ENCODE peak calls at places on chromosome 14, in four cellular contexts. One of them, this sample, is unnamed.

GRCh38 chr14:91374287-91374880 is 43.2 kb downstream of the CCDC88C start:
- DNase-seq in tibial nerve: no peak
- DNase-seq in upper lobe of left lung: no peak
- DNase-seq in sigmoid colon: no peak
- DNase-seq in this sample: no peak

GRCh38 chr14:52314521-52315354 is 626 bp downstream of the PTGER2 start:
- DNase-seq in tibial nerve: no peak
- DNase-seq in upper lobe of left lung: peak; percentile 90
- DNase-seq in sigmoid colon: no peak
- DNase-seq in this sample: peak; percentile 63

GRCh38 chr14:67532998-67533753 is at the start of gene PLEKHH1:
- DNase-seq in tibial nerve: peak; percentile 28
- DNase-seq in upper lobe of left lung: peak; percentile 91
- DNase-seq in sigmoid colon: peak; percentile 89
- DNase-seq in this sample: peak; percentile 91

GRCh38 chr14:68268197-68268596 is 448.6 kb downstream of the RAD51B start:
- DNase-seq in tibial nerve: no peak
- DNase-seq in upper lobe of left lung: no peak
- DNase-seq in sigmoid colon: no peak
- DNase-seq in this sample: peak; percentile 72

GRCh38 chr14:29752221-29752923 is 175.3 kb downstream of the PRKD1 start:
- DNase-seq in tibial nerve: no peak
- DNase-seq in upper lobe of left lung: no peak
- DNase-seq in sigmoid colon: no peak
- DNase-seq in this sample: no peak

GRCh38 chr14:64549805-64550538 is at the start of gene PPP1R36:
- DNase-seq in tibial nerve: no peak
- DNase-seq in upper lobe of left lung: peak; percentile 93
- DNase-seq in sigmoid colon: peak; percentile 70
- DNase-seq in this sample: peak; percentile 86

GRCh38 chr14:87108726-87109125 is 884.3 kb downstream of the GALC start:
- DNase-seq in tibial nerve: no peak
- DNase-seq in upper lobe of left lung: no peak
- DNase-seq in sigmoid colon: no peak
- DNase-seq in this sample: no peak

GRCh38 chr14:36524874-36525745 is 5.1 kb upstream of the NKX2-1 start:
- DNase-seq in tibial nerve: no peak
- DNase-seq in upper lobe of left lung: peak; percentile 93
- DNase-seq in sigmoid colon: no peak
- DNase-seq in this sample: no peak

GRCh38 chr14:69370061-69370460 is 28.0 kb downstream of the ERH start:
- DNase-seq in tibial nerve: no peak
- DNase-seq in upper lobe of left lung: no peak
- DNase-seq in sigmoid colon: no peak
- DNase-seq in this sample: no peak

GRCh38 chr14:100712490-100712889 is 14.2 kb upstream of the DLK1 start:
- DNase-seq in tibial nerve: no peak
- DNase-seq in upper lobe of left lung: no peak
- DNase-seq in sigmoid colon: no peak
- DNase-seq in this sample: no peak

GRCh38 chr14:22887260-22887989 is 4.4 kb downstream of the REM2 start:
- DNase-seq in tibial nerve: no peak
- DNase-seq in upper lobe of left lung: no peak
- DNase-seq in sigmoid colon: peak; percentile 80
- DNase-seq in this sample: peak; percentile 60

GRCh38 chr14:74977164-74977900 is 21.9 kb upstream of the PGF start:
- DNase-seq in tibial nerve: no peak
- DNase-seq in upper lobe of left lung: no peak
- DNase-seq in sigmoid colon: no peak
- DNase-seq in this sample: no peak

GRCh38 chr14:94009767-94010166 is 12.7 kb downstream of the CCDC197 start:
- DNase-seq in tibial nerve: no peak
- DNase-seq in upper lobe of left lung: no peak
- DNase-seq in sigmoid colon: no peak
- DNase-seq in this sample: no peak

GRCh38 chr14:41549821-41550597 is 56.7 kb upstream of the LRFN5 start:
- DNase-seq in tibial nerve: no peak
- DNase-seq in upper lobe of left lung: no peak
- DNase-seq in sigmoid colon: no peak
- DNase-seq in this sample: no peak

GRCh38 chr14:24852312-24853060 is 197.5 kb downstream of the STXBP6 start:
- DNase-seq in tibial nerve: no peak
- DNase-seq in upper lobe of left lung: no peak
- DNase-seq in sigmoid colon: no peak
- DNase-seq in this sample: no peak

GRCh38 chr14:97198813-97199212 is 401.6 kb downstream of the VRK1 start:
- DNase-seq in tibial nerve: no peak
- DNase-seq in upper lobe of left lung: no peak
- DNase-seq in sigmoid colon: no peak
- DNase-seq in this sample: no peak

GRCh38 chr14:103483600-103483999 is 39.0 kb downstream of the CKB start:
- DNase-seq in tibial nerve: no peak
- DNase-seq in upper lobe of left lung: no peak
- DNase-seq in sigmoid colon: no peak
- DNase-seq in this sample: no peak

GRCh38 chr14:61489932-61490331 is 168.6 kb downstream of the PRKCH start:
- DNase-seq in tibial nerve: no peak
- DNase-seq in upper lobe of left lung: no peak
- DNase-seq in sigmoid colon: peak; percentile 74
- DNase-seq in this sample: no peak
- H3K4me1 ChIP-seq in tibial nerve: peaks cover 23% of the 10 kb centered on the region
- H3K4me1 ChIP-seq in upper lobe of left lung: peaks cover 25% of the 10 kb centered on the region
- H3K4me1 ChIP-seq in sigmoid colon: no peaks in the 10 kb centered on the region
- H3K4me1 ChIP-seq in this sample: no peaks in the 10 kb centered on the region

DNA sequence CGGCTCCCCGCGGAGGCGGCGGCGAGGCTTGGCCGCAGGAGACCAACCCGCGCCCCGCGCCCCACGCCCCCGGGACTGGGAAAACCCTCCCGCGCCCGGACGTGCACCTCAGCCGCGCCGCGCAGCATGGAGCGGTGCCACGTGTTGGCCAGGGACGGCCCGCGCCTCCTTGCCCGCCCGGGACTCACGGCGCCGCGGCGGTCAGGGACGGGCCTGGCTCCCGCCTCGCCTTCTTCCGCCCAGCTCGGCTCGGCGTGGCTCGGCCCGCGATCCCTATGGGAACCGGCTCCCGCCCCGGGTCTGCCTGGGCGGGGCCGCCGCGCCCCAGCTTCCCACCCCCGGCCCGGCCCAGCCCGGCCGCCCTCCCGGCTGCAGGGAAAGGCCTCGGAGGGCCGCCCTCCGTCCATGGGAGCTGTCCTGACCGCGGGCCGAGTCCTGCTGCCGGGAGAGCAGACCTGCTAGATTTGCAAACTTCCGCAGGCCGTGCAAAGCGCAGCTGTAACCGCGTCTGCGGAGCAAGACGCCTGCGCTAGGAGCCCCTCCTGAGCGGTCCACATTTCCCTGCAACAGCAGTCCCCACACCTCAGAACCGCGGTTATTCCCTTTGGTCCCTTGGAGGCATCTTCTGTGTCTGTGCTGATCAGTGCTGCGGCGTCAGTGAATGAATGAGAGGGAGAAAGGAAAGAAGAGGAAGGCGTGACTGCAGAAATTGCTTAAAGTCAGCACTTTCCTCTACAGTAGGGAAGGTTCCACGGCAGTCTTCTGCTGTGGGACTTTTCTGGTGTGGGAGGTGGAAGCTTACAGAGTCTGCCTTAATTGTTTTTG is at the start of gene CDKL1:
- DNase-seq in tibial nerve: no peak
- DNase-seq in upper lobe of left lung: peak; percentile 94
- DNase-seq in sigmoid colon: peak; percentile 80
- DNase-seq in this sample: peak; percentile 34
- TF ChIP-seq POLR2A in tibial nerve: no peak
- TF ChIP-seq POLR2A in upper lobe of left lung: peak; percentile 40
- TF ChIP-seq POLR2A in sigmoid colon: no peak
- TF ChIP-seq POLR2A in this sample: no peak

DNA sequence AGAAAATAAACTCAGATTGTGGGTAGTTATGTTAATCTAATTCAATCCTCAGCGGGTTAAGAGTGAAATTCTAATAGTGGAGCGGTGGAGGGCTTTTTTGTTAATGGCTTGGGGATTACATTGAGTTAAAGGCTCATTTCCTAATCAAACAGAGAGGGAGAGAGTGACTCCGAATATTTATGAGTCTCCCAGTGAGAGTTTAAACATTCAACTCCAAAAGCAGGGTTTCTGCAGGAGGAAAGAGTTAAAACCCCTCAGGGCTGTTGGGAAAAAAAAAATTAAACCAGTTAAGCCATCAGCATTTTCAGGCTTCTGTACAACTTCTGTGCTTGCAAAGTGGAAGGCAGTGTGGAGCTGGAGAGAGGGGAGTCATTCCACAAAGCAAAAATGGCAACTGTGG is 62.1 kb upstream of the ESRRB start:
- DNase-seq in tibial nerve: no peak
- DNase-seq in upper lobe of left lung: no peak
- DNase-seq in sigmoid colon: peak; percentile 10
- DNase-seq in this sample: no peak
- H3K4me1 ChIP-seq in tibial nerve: no peaks in the 10 kb centered on the region
- H3K4me1 ChIP-seq in upper lobe of left lung: no peaks in the 10 kb centered on the region
- H3K4me1 ChIP-seq in sigmoid colon: peaks cover 6% of the 10 kb centered on the region
- H3K4me1 ChIP-seq in this sample: no peaks in the 10 kb centered on the region

GRCh38 chr14:61718039-61718438 is 22.7 kb downstream of the HIF1A start:
- DNase-seq in tibial nerve: no peak
- DNase-seq in upper lobe of left lung: no peak
- DNase-seq in sigmoid colon: no peak
- DNase-seq in this sample: no peak
- TF ChIP-seq POLR2A in tibial nerve: no peak
- TF ChIP-seq POLR2A in upper lobe of left lung: no peak
- TF ChIP-seq POLR2A in sigmoid colon: no peak
- TF ChIP-seq POLR2A in this sample: no peak